ENCODE peak calls at places on chromosome 11, in ten cellular contexts. One of them, this sample, is unnamed. For H3K36me3, the result is how much of the 10 kb centered on the place peaks cover.

GRCh38 chr11:124174001-124174400 is 9.1 kb upstream of the OR10D3 start:
- DNase-seq in psoas muscle: no peak
- DNase-seq in BE2C: no peak
- DNase-seq in thoracic aorta: no peak
- DNase-seq in GM06990: no peak
- DNase-seq in neural progenitor cell: peak
- DNase-seq in Panc1: no peak
- DNase-seq in lung: no peak
- DNase-seq in IMR-90: peak
- DNase-seq in heart right ventricle: no peak
- DNase-seq in this sample: no peak

GRCh38 chr11:47305734-47306483 is 36.0 kb downstream of the MADD start:
- DNase-seq in lung: no peak
- DNase-seq in neural progenitor cell: no peak
- DNase-seq in psoas muscle: peak
- DNase-seq in IMR-90: no peak
- DNase-seq in thoracic aorta: peak
- DNase-seq in Panc1: no peak
- DNase-seq in GM06990: no peak
- DNase-seq in BE2C: no peak
- DNase-seq in heart right ventricle: peak
- DNase-seq in this sample: no peak

GRCh38 chr11:128411812-128412211 is 175.5 kb downstream of the ETS1 start:
- DNase-seq in neural progenitor cell: no peak
- DNase-seq in Panc1: no peak
- DNase-seq in IMR-90: no peak
- DNase-seq in psoas muscle: no peak
- DNase-seq in heart right ventricle: no peak
- DNase-seq in thoracic aorta: no peak
- DNase-seq in BE2C: no peak
- DNase-seq in GM06990: no peak
- DNase-seq in lung: no peak
- DNase-seq in this sample: no peak

GRCh38 chr11:86047275-86047991 is 21.5 kb downstream of the PICALM start:
- DNase-seq in thoracic aorta: no peak
- DNase-seq in psoas muscle: no peak
- DNase-seq in GM06990: peak
- DNase-seq in Panc1: no peak
- DNase-seq in IMR-90: peak
- DNase-seq in lung: no peak
- DNase-seq in neural progenitor cell: no peak
- DNase-seq in BE2C: no peak
- DNase-seq in heart right ventricle: no peak
- DNase-seq in this sample: no peak

GRCh38 chr11:2513441-2513840 is 68.6 kb downstream of the KCNQ1 start:
- DNase-seq in psoas muscle: peak
- DNase-seq in IMR-90: no peak
- DNase-seq in Panc1: no peak
- DNase-seq in BE2C: no peak
- DNase-seq in thoracic aorta: no peak
- DNase-seq in heart right ventricle: no peak
- DNase-seq in GM06990: no peak
- DNase-seq in neural progenitor cell: no peak
- DNase-seq in lung: peak
- DNase-seq in this sample: no peak

GRCh38 chr11:83568474-83568873 is 282.3 kb upstream of the CCDC90B start:
- DNase-seq in psoas muscle: no peak
- DNase-seq in IMR-90: no peak
- DNase-seq in neural progenitor cell: no peak
- DNase-seq in lung: no peak
- DNase-seq in thoracic aorta: no peak
- DNase-seq in BE2C: no peak
- DNase-seq in Panc1: no peak
- DNase-seq in heart right ventricle: no peak
- DNase-seq in GM06990: no peak
- DNase-seq in this sample: no peak

GRCh38 chr11:67464411-67465189 is 4.5 kb downstream of the TMEM134 start:
- DNase-seq in psoas muscle: peak
- DNase-seq in thoracic aorta: peak
- DNase-seq in BE2C: peak
- DNase-seq in neural progenitor cell: peak
- DNase-seq in Panc1: no peak
- DNase-seq in IMR-90: peak
- DNase-seq in lung: peak
- DNase-seq in heart right ventricle: peak
- DNase-seq in GM06990: peak
- DNase-seq in this sample: no peak

GRCh38 chr11:86781546-86781945 is 18.8 kb upstream of the PRSS23 start:
- DNase-seq in neural progenitor cell: no peak
- DNase-seq in thoracic aorta: no peak
- DNase-seq in IMR-90: no peak
- DNase-seq in GM06990: no peak
- DNase-seq in lung: no peak
- DNase-seq in Panc1: no peak
- DNase-seq in psoas muscle: no peak
- DNase-seq in heart right ventricle: no peak
- DNase-seq in BE2C: no peak
- DNase-seq in this sample: no peak

GRCh38 chr11:33930317-33931021 is 38.6 kb upstream of the LMO2 start:
- DNase-seq in heart right ventricle: no peak
- DNase-seq in Panc1: no peak
- DNase-seq in GM06990: no peak
- DNase-seq in BE2C: no peak
- DNase-seq in IMR-90: no peak
- DNase-seq in lung: peak
- DNase-seq in thoracic aorta: no peak
- DNase-seq in neural progenitor cell: peak
- DNase-seq in psoas muscle: no peak
- DNase-seq in this sample: no peak

GRCh38 chr11:45157247-45158209 is 11.1 kb downstream of the PRDM11 start:
- DNase-seq in neural progenitor cell: no peak
- DNase-seq in psoas muscle: no peak
- DNase-seq in GM06990: no peak
- DNase-seq in IMR-90: no peak
- DNase-seq in lung: no peak
- DNase-seq in thoracic aorta: no peak
- DNase-seq in BE2C: no peak
- DNase-seq in Panc1: no peak
- DNase-seq in heart right ventricle: no peak
- DNase-seq in this sample: no peak

GRCh38 chr11:1348146-1348545 is 38.7 kb upstream of the TOLLIP start:
- DNase-seq in IMR-90: no peak
- DNase-seq in thoracic aorta: no peak
- DNase-seq in Panc1: no peak
- DNase-seq in neural progenitor cell: no peak
- DNase-seq in psoas muscle: peak
- DNase-seq in BE2C: no peak
- DNase-seq in GM06990: no peak
- DNase-seq in heart right ventricle: no peak
- DNase-seq in lung: no peak
- DNase-seq in this sample: no peak

GRCh38 chr11:108497317-108498045 is 703 bp downstream of the POGLUT3 start:
- DNase-seq in heart right ventricle: peak
- DNase-seq in neural progenitor cell: peak
- DNase-seq in GM06990: peak
- DNase-seq in Panc1: peak
- DNase-seq in BE2C: peak
- DNase-seq in IMR-90: peak
- DNase-seq in psoas muscle: peak
- DNase-seq in thoracic aorta: peak
- DNase-seq in lung: peak
- DNase-seq in this sample: peak

GRCh38 chr11:108494182-108494581 is 4.0 kb downstream of the POGLUT3 start:
- DNase-seq in neural progenitor cell: no peak
- DNase-seq in heart right ventricle: no peak
- DNase-seq in psoas muscle: no peak
- DNase-seq in lung: no peak
- DNase-seq in GM06990: no peak
- DNase-seq in Panc1: no peak
- DNase-seq in BE2C: no peak
- DNase-seq in thoracic aorta: no peak
- DNase-seq in IMR-90: no peak
- DNase-seq in this sample: no peak

GRCh38 chr11:108498046-108498815 is at the start of gene POGLUT3:
- DNase-seq in IMR-90: peak
- DNase-seq in GM06990: peak
- DNase-seq in thoracic aorta: no peak
- DNase-seq in Panc1: no peak
- DNase-seq in heart right ventricle: peak
- DNase-seq in BE2C: peak
- DNase-seq in neural progenitor cell: peak
- DNase-seq in lung: peak
- DNase-seq in psoas muscle: peak
- DNase-seq in this sample: no peak

GRCh38 chr11:108498816-108499408 is 728 bp upstream of the POGLUT3 start:
- DNase-seq in BE2C: no peak
- DNase-seq in lung: no peak
- DNase-seq in psoas muscle: no peak
- DNase-seq in Panc1: no peak
- DNase-seq in IMR-90: no peak
- DNase-seq in GM06990: no peak
- DNase-seq in heart right ventricle: no peak
- DNase-seq in neural progenitor cell: no peak
- DNase-seq in thoracic aorta: no peak
- DNase-seq in this sample: no peak

GRCh38 chr11:108496643-108497256 is 1.4 kb downstream of the POGLUT3 start:
- DNase-seq in lung: no peak
- DNase-seq in GM06990: no peak
- DNase-seq in thoracic aorta: no peak
- DNase-seq in Panc1: peak
- DNase-seq in psoas muscle: no peak
- DNase-seq in neural progenitor cell: no peak
- DNase-seq in BE2C: no peak
- DNase-seq in heart right ventricle: no peak
- DNase-seq in IMR-90: peak
- DNase-seq in this sample: no peak
- H3K4me3 ChIP-seq in lung: no peak
- H3K4me3 ChIP-seq in GM06990: peak
- H3K4me3 ChIP-seq in thoracic aorta: peak
- H3K4me3 ChIP-seq in Panc1: peak
- H3K4me3 ChIP-seq in psoas muscle: peak
- H3K4me3 ChIP-seq in neural progenitor cell: peak
- H3K4me3 ChIP-seq in BE2C: no peak
- H3K4me3 ChIP-seq in heart right ventricle: no peak
- H3K4me3 ChIP-seq in IMR-90: peak
- H3K4me3 ChIP-seq in this sample: peak

GRCh38 chr11:70423523-70424505 is 25.5 kb downstream of the CTTN start:
- DNase-seq in GM06990: peak
- DNase-seq in BE2C: no peak
- DNase-seq in heart right ventricle: no peak
- DNase-seq in Panc1: no peak
- DNase-seq in thoracic aorta: no peak
- DNase-seq in psoas muscle: no peak
- DNase-seq in lung: no peak
- DNase-seq in IMR-90: peak
- DNase-seq in neural progenitor cell: peak
- DNase-seq in this sample: peak
- H3K36me3 ChIP-seq in GM06990: under half
- H3K36me3 ChIP-seq in BE2C: half or more
- H3K36me3 ChIP-seq in heart right ventricle: half or more
- H3K36me3 ChIP-seq in Panc1: under half
- H3K36me3 ChIP-seq in thoracic aorta: half or more
- H3K36me3 ChIP-seq in psoas muscle: under half
- H3K36me3 ChIP-seq in lung: half or more
- H3K36me3 ChIP-seq in IMR-90: half or more
- H3K36me3 ChIP-seq in neural progenitor cell: under half
- H3K36me3 ChIP-seq in this sample: half or more

DNA sequence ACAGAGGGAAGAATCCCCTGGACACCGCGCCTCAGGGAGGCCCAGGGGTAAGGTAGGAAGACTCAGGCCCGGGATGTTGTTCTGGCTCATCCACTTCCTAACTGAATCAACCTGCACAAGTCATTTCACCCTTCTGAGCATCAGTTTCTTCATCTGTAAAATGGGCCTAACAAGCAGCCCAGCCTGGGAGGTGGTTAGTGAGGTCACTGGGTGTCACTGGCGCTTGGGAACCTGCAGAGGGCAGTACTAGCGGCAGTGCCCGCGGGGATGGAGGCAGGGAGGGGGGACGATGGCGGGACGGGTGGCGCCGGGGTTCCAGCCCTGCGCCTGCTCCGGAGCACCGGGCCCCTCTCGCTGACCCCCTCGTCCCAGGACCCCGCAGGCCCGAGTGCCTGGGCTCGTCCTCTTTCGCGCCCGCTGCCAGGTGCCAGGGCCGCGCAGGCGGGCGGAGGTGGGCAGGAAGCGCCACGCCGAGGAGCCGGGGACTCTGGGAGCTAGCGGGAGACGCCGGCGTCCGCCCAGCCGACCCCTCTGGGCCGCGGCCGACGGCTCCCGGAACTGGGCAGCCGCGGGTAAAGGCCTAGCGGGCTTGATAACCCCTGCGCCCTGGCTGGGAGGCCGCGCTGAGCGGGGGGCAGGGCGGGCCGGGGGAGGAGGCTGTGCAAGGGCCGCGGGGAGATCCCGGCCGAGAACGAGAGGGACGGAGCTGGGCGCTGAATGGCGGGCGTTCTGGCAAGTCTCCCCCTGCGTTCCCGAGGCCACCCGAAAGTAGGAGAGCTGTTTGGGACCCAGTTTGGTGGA is at the start of gene NLRX1:
- DNase-seq in GM06990: peak
- DNase-seq in heart right ventricle: peak
- DNase-seq in neural progenitor cell: peak
- DNase-seq in psoas muscle: peak
- DNase-seq in lung: peak
- DNase-seq in IMR-90: peak
- DNase-seq in BE2C: peak
- DNase-seq in Panc1: peak
- DNase-seq in thoracic aorta: peak
- DNase-seq in this sample: peak
- TF ChIP-seq CTCF in GM06990: peak
- TF ChIP-seq CTCF in heart right ventricle: peak
- TF ChIP-seq CTCF in neural progenitor cell: peak
- TF ChIP-seq CTCF in psoas muscle: peak
- TF ChIP-seq CTCF in lung: peak
- TF ChIP-seq CTCF in IMR-90: peak
- TF ChIP-seq CTCF in BE2C: peak
- TF ChIP-seq CTCF in Panc1: peak
- TF ChIP-seq CTCF in thoracic aorta: peak
- TF ChIP-seq CTCF in this sample: peak

DNA sequence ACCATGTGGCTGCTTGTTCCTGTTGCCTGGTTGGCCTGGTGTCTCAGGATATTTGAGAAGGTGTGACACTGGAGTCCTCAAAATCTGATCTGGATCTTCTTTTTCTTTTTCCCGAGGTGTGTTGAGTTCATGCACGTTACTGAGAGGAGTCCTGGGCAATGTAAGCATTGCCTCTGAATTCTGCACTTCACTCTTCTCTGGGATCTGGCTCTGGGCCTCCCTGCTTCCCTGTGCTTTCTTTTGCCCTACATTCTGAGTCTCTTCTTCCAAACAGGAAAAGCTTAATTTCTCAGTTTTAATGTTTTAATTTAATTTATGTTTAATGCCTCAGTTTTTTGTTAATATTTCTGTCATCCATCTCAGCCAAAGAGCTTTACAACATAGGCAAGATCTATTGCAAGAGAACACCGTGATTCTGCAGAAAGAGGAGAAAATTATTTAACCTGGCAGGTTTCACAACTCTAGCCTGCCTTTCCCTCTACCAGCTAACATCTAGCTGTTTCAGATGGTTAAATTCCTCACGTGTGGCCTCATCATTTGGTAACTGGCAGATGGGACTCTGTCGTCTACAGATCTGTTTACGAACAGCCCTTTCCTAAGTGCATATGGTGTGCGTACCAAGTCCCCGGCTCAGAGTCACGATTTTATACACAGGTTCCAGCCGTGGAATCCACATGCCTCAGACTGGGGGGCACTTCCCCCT is 24.7 kb downstream of the LDLRAD3 start:
- DNase-seq in heart right ventricle: no peak
- DNase-seq in IMR-90: peak
- DNase-seq in GM06990: no peak
- DNase-seq in lung: no peak
- DNase-seq in Panc1: no peak
- DNase-seq in psoas muscle: no peak
- DNase-seq in BE2C: no peak
- DNase-seq in thoracic aorta: no peak
- DNase-seq in neural progenitor cell: no peak
- DNase-seq in this sample: no peak
- H3K4me3 ChIP-seq in heart right ventricle: no peak
- H3K4me3 ChIP-seq in IMR-90: no peak
- H3K4me3 ChIP-seq in GM06990: no peak
- H3K4me3 ChIP-seq in lung: no peak
- H3K4me3 ChIP-seq in Panc1: no peak
- H3K4me3 ChIP-seq in psoas muscle: no peak
- H3K4me3 ChIP-seq in BE2C: no peak
- H3K4me3 ChIP-seq in thoracic aorta: no peak
- H3K4me3 ChIP-seq in neural progenitor cell: no peak
- H3K4me3 ChIP-seq in this sample: no peak

This sample was measured in BJ.